ENCODE peak calls at places on chromosome 15, in nine cellular contexts. D is IMR-90; T is thoracic aorta; M is tibial artery; S is effector memory CD4-positive, alpha-beta T cell; Z is caudate nucleus; O is transverse colon; E is body of pancreas; X is esophagus squamous epithelium. C is an unnamed sample.

GRCh38 chr15:79089890-79090486 is 592 bp downstream of the RASGRF1 start:
- DNase-seq in D (no peak), T (no peak), M (peak), S (no peak), Z (no peak), O (no peak), E (no peak), X (no peak), C (peak)

GRCh38 chr15:65868546-65869126 is 655 bp upstream of the RAB11A start:
- DNase-seq in D (no peak), T (no peak), M (no peak), S (no peak), Z (peak), O (no peak), E (no peak), X (no peak), C (no peak)

GRCh38 chr15:62611002-62611401 is 431.5 kb upstream of the TPM1 start:
- DNase-seq in D (no peak), T (no peak), M (no peak), S (no peak), Z (no peak), O (no peak), E (no peak), X (no peak), C (no peak)

GRCh38 chr15:52100807-52101206 is 11.8 kb downstream of the BCL2L10 start:
- DNase-seq in D (peak), T (no peak), M (peak), S (no peak), Z (no peak), O (peak), E (peak), X (no peak), C (peak)

GRCh38 chr15:87213646-87214045 is 1042.9 kb downstream of the NTRK3 start:
- DNase-seq in D (no peak), T (no peak), M (no peak), S (no peak), Z (no peak), O (no peak), E (no peak), X (no peak), C (no peak)

GRCh38 chr15:77063249-77063648 is 7.7 kb downstream of the TSPAN3 start:
- DNase-seq in D (no peak), T (no peak), M (no peak), S (no peak), Z (no peak), O (no peak), E (no peak), X (no peak), C (no peak)

GRCh38 chr15:63522143-63522531 is 17.7 kb downstream of the USP3 start:
- DNase-seq in D (no peak), T (no peak), M (no peak), S (no peak), Z (no peak), O (no peak), E (no peak), X (no peak), C (no peak)

GRCh38 chr15:64861960-64862359 is 20.2 kb downstream of the PLEKHO2 start:
- DNase-seq in D (no peak), T (no peak), M (no peak), S (no peak), Z (no peak), O (no peak), E (no peak), X (no peak), C (peak)

GRCh38 chr15:39788800-39789565 is 6.3 kb upstream of the FSIP1 start:
- DNase-seq in D (peak), T (no peak), M (no peak), S (no peak), Z (no peak), O (no peak), E (no peak), X (no peak), C (peak)

GRCh38 chr15:66007663-66008262 is 138.5 kb downstream of the RAB11A start:
- DNase-seq in D (no peak), T (no peak), M (no peak), S (no peak), Z (no peak), O (no peak), E (no peak), X (no peak), C (peak)

GRCh38 chr15:87877114-87877810 is 379.3 kb downstream of the NTRK3 start:
- DNase-seq in D (peak), T (no peak), M (no peak), S (no peak), Z (no peak), O (no peak), E (peak), X (no peak), C (peak)

GRCh38 chr15:90065682-90066049 is 36.6 kb downstream of the IDH2 start:
- DNase-seq in D (no peak), T (no peak), M (no peak), S (no peak), Z (no peak), O (no peak), E (no peak), X (no peak), C (no peak)
- H3K27ac ChIP-seq in D (no peak), T (peak), M (peak), S (no peak), Z (peak), O (peak), E (peak), X (peak), C (no peak)

GRCh38 chr15:31096563-31096962 is 5.0 kb downstream of the TRPM1 start:
- DNase-seq in D (no peak), T (no peak), M (no peak), S (no peak), Z (no peak), O (no peak), E (no peak), X (no peak), C (no peak)
- H3K27ac ChIP-seq in D (no peak), T (no peak), M (no peak), S (no peak), Z (no peak), O (no peak), E (no peak), X (no peak), C (no peak)

GRCh38 chr15:74784854-74785715 is 3.2 kb downstream of the CSK start:
- DNase-seq in D (no peak), T (no peak), M (no peak), S (no peak), Z (no peak), O (no peak), E (no peak), X (no peak), C (no peak)

GRCh38 chr15:74784426-74784825 is 2.5 kb downstream of the CSK start:
- DNase-seq in D (no peak), T (no peak), M (no peak), S (no peak), Z (no peak), O (no peak), E (no peak), X (no peak), C (no peak)

GRCh38 chr15:74787251-74788041 is 5.6 kb downstream of the CSK start:
- DNase-seq in D (peak), T (no peak), M (peak), S (peak), Z (peak), O (peak), E (peak), X (peak), C (peak)

GRCh38 chr15:74786659-74787165 is 4.8 kb downstream of the CSK start:
- DNase-seq in D (no peak), T (no peak), M (no peak), S (no peak), Z (no peak), O (no peak), E (no peak), X (no peak), C (no peak)

DNA sequence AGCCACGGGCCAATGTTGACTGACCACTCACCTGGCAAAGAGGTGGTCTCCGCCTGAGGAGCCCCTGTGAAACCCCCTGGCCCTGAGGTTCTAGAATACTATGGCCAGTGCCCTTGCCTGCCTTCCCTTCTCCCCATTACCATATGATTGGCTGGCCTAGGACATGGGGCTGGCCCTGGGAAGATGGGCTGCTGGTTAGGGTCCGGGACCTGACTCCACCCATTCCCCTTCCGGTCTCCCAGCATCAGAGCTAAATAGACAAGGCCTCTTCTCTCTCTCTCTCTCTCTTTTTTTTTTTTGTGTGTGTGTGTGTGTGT is 3.8 kb downstream of the CSK start:
- DNase-seq in D (no peak), T (no peak), M (no peak), S (no peak), Z (no peak), O (no peak), E (no peak), X (no peak), C (no peak)
- H3K27ac ChIP-seq in D (no peak), T (peak), M (peak), S (peak), Z (peak), O (peak), E (no peak), X (peak), C (no peak)

GRCh38 chr15:43412096-43412495 is 41.2 kb downstream of the TUBGCP4 start:
- DNase-seq in D (no peak), T (no peak), M (no peak), S (no peak), Z (no peak), O (no peak), E (no peak), X (no peak), C (no peak)
- H3K27ac ChIP-seq in D (no peak), T (no peak), M (no peak), S (no peak), Z (no peak), O (no peak), E (no peak), X (no peak), C (no peak)

GRCh38 chr15:73319460-73320245 is 49.1 kb downstream of the HCN4 start:
- DNase-seq in D (no peak), T (no peak), M (no peak), S (no peak), Z (no peak), O (no peak), E (no peak), X (no peak), C (no peak)
- H3K27ac ChIP-seq in D (no peak), T (no peak), M (no peak), S (no peak), Z (no peak), O (no peak), E (no peak), X (no peak), C (no peak)

GRCh38 chr15:99163271-99164062 is 58.6 kb downstream of the SYNM start:
- DNase-seq in D (peak), T (no peak), M (no peak), S (no peak), Z (no peak), O (no peak), E (no peak), X (no peak), C (no peak)

GRCh38 chr15:99164119-99164518 is 59.2 kb downstream of the SYNM start:
- DNase-seq in D (no peak), T (no peak), M (no peak), S (no peak), Z (no peak), O (no peak), E (no peak), X (no peak), C (no peak)

GRCh38 chr15:99165956-99166689 is 61.2 kb downstream of the SYNM start:
- DNase-seq in D (no peak), T (no peak), M (no peak), S (no peak), Z (no peak), O (no peak), E (no peak), X (no peak), C (no peak)

GRCh38 chr15:99167201-99167600 is 62.3 kb downstream of the SYNM start:
- DNase-seq in D (no peak), T (no peak), M (no peak), S (no peak), Z (no peak), O (no peak), E (no peak), X (no peak), C (no peak)

GRCh38 chr15:99165020-99165790 is 60.3 kb downstream of the SYNM start:
- DNase-seq in D (no peak), T (no peak), M (no peak), S (no peak), Z (no peak), O (no peak), E (no peak), X (no peak), C (no peak)
- H3K27ac ChIP-seq in D (no peak), T (no peak), M (peak), S (no peak), Z (no peak), O (peak), E (no peak), X (no peak), C (no peak)

GRCh38 chr15:67089218-67090193 is 24.1 kb downstream of the SMAD3 start:
- DNase-seq in D (peak), T (no peak), M (no peak), S (no peak), Z (no peak), O (no peak), E (peak), X (no peak), C (no peak)
- H3K27ac ChIP-seq in D (peak), T (no peak), M (no peak), S (no peak), Z (no peak), O (peak), E (peak), X (peak), C (no peak)

GRCh38 chr15:92932946-92933649 is 33.0 kb downstream of the CHD2 start:
- DNase-seq in D (no peak), T (no peak), M (no peak), S (no peak), Z (no peak), O (no peak), E (no peak), X (no peak), C (no peak)

GRCh38 chr15:92930776-92931175 is 30.7 kb downstream of the CHD2 start:
- DNase-seq in D (peak), T (no peak), M (no peak), S (no peak), Z (no peak), O (no peak), E (no peak), X (no peak), C (peak)

GRCh38 chr15:92929002-92929401 is 28.9 kb downstream of the CHD2 start:
- DNase-seq in D (no peak), T (no peak), M (no peak), S (no peak), Z (no peak), O (no peak), E (no peak), X (no peak), C (no peak)

GRCh38 chr15:92928351-92928750 is 28.2 kb downstream of the CHD2 start:
- DNase-seq in D (no peak), T (no peak), M (no peak), S (no peak), Z (no peak), O (no peak), E (no peak), X (no peak), C (no peak)

DNA sequence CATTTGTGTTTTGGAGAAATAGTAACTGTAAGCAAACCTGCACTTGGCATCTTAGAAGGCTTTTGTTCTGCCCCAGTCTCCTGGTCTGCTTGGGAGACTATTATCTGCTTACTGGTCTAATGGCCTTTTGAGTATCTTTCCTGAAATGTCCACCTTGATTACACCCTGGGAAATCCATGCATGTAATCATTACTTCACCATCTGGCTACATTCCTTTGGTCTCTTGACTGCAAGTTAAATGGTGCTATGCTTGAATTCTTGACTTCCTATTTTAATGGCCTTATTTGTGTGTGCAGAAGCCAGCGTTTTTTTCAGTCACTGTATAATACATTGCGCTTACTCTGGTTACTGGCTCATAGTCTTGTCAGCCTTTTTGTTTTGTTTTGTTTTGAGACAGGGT is 29.9 kb downstream of the CHD2 start:
- DNase-seq in D (peak), T (no peak), M (no peak), S (no peak), Z (no peak), O (no peak), E (no peak), X (no peak), C (peak)
- H3K27ac ChIP-seq in D (peak), T (no peak), M (no peak), S (no peak), Z (no peak), O (no peak), E (peak), X (peak), C (no peak)

C was measured in mesendoderm.